ENCODE peak calls at places on chromosome X, in five cellular contexts. M is small intestine, Z is cardiac muscle cell, R is endothelial cell of umbilical vein, T is right lobe of liver. E is an unnamed sample.

GRCh38 chrX:123959281-123960063 is 2.0 kb upstream of the STAG2 start:
- DNase-seq in M (peak; percentile 37), Z (peak; percentile 54), T (peak; percentile 62), R (peak; percentile 35), E (peak; percentile 27)

GRCh38 chrX:49106930-49107329 is 16.6 kb downstream of the GPKOW start:
- DNase-seq in R (peak; percentile 44), Z (peak; percentile 58), M (peak; percentile 42), T (no peak), E (peak; percentile 38)

GRCh38 chrX:31178064-31178768 is 106.4 kb upstream of the FTHL17 start:
- DNase-seq in Z (no peak), M (no peak), R (no peak), T (no peak), E (no peak)

GRCh38 chrX:38474543-38474942 is 86.8 kb upstream of the TSPAN7 start:
- DNase-seq in Z (no peak), R (no peak), M (no peak), T (no peak), E (no peak)

GRCh38 chrX:151151668-151152267 is 24.6 kb upstream of the GPR50 start:
- DNase-seq in M (peak; percentile 40), T (no peak), R (peak; percentile 40), Z (peak; percentile 64), E (peak; percentile 66)

GRCh38 chrX:154516655-154517100 is 646 bp upstream of the FAM3A start:
- DNase-seq in M (peak; percentile 30), R (peak; percentile 64), T (no peak), Z (peak; percentile 92), E (peak; percentile 82)

GRCh38 chrX:54357414-54358377 is at the start of gene WNK3:
- DNase-seq in R (peak; percentile 69), Z (peak; percentile 91), M (peak; percentile 3), T (peak; percentile 83), E (peak; percentile 91)

GRCh38 chrX:13283968-13284914 is 35.6 kb downstream of the ATXN3L start:
- DNase-seq in R (peak; percentile 71), Z (peak; percentile 45), M (no peak), T (no peak), E (no peak)

GRCh38 chrX:30489323-30489722 is 88.2 kb downstream of the TASL start:
- DNase-seq in R (no peak), M (no peak), T (no peak), Z (no peak), E (no peak)

GRCh38 chrX:38154340-38154739 is 66.3 kb downstream of the SRPX start:
- DNase-seq in Z (no peak), R (no peak), T (no peak), M (peak; percentile 55), E (no peak)

GRCh38 chrX:14872355-14872754 is 514 bp downstream of the FANCB start:
- DNase-seq in R (no peak), T (no peak), M (no peak), Z (no peak), E (no peak)

GRCh38 chrX:17964871-17965270 is 103.8 kb upstream of the RAI2 start:
- DNase-seq in Z (no peak), T (no peak), R (no peak), M (no peak), E (no peak)

GRCh38 chrX:52420824-52421443 is 52.1 kb downstream of the XAGE2 start:
- DNase-seq in T (no peak), M (no peak), R (no peak), Z (peak; percentile 72), E (no peak)

GRCh38 chrX:22220941-22221340 is 51.8 kb upstream of the CBLL2 start:
- DNase-seq in Z (peak; percentile 18), T (no peak), M (no peak), R (peak; percentile 57), E (no peak)

GRCh38 chrX:3345281-3346081 is 971 bp downstream of the MXRA5 start:
- DNase-seq in M (peak; percentile 1), T (peak; percentile 56), Z (peak; percentile 66), R (no peak), E (peak; percentile 66)

GRCh38 chrX:7170903-7171302 is 22.9 kb upstream of the PUDP start:
- DNase-seq in Z (peak; percentile 13), R (peak; percentile 10), T (no peak), M (peak; percentile 4), E (peak; percentile 8)

GRCh38 chrX:33721927-33722326 is 410.2 kb downstream of the FAM47A start:
- DNase-seq in M (no peak), R (no peak), Z (no peak), T (no peak), E (no peak)

GRCh38 chrX:10177004-10177396 is 20.2 kb downstream of the CLCN4 start:
- DNase-seq in Z (no peak), M (no peak), T (no peak), R (no peak), E (no peak)

GRCh38 chrX:38807873-38808272 is 6.6 kb downstream of the MID1IP1 start:
- DNase-seq in M (no peak), R (no peak), T (no peak), Z (peak; percentile 41), E (no peak)

GRCh38 chrX:114930227-114930626 is 87.2 kb downstream of the IL13RA2 start:
- DNase-seq in R (no peak), M (no peak), T (no peak), Z (no peak), E (no peak)

GRCh38 chrX:101347859-101348451 is 587 bp downstream of the TIMM8A start:
- DNase-seq in M (peak; percentile 9), R (peak; percentile 22), Z (peak; percentile 39), T (no peak), E (peak; percentile 13)

GRCh38 chrX:13569479-13570244 is at the start of gene EGFL6:
- DNase-seq in R (no peak), Z (no peak), T (peak; percentile 15), M (no peak), E (peak; percentile 13)

GRCh38 chrX:79270401-79270800 is 96.7 kb downstream of the ITM2A start:
- DNase-seq in M (peak; percentile 34), R (peak; percentile 2), Z (peak; percentile 74), T (no peak), E (no peak)

GRCh38 chrX:22481436-22481835 is 208.7 kb downstream of the CBLL2 start:
- DNase-seq in Z (no peak), R (no peak), M (no peak), T (no peak), E (no peak)

GRCh38 chrX:42754582-42754981 is 23.4 kb downstream of the PPP1R2C start:
- DNase-seq in T (no peak), R (no peak), M (no peak), Z (no peak), E (no peak)

GRCh38 chrX:134622813-134623185 is 35.5 kb downstream of the PLAC1 start:
- DNase-seq in T (no peak), Z (peak; percentile 58), M (no peak), R (no peak), E (no peak)

GRCh38 chrX:38657562-38657961 is 96.2 kb downstream of the TSPAN7 start:
- DNase-seq in M (no peak), Z (no peak), R (no peak), T (no peak), E (no peak)

GRCh38 chrX:155888139-155888538 is 7.0 kb downstream of the VAMP7 start:
- DNase-seq in T (no peak), M (no peak), R (peak; percentile 54), Z (peak; percentile 72), E (peak; percentile 11)

DNA sequence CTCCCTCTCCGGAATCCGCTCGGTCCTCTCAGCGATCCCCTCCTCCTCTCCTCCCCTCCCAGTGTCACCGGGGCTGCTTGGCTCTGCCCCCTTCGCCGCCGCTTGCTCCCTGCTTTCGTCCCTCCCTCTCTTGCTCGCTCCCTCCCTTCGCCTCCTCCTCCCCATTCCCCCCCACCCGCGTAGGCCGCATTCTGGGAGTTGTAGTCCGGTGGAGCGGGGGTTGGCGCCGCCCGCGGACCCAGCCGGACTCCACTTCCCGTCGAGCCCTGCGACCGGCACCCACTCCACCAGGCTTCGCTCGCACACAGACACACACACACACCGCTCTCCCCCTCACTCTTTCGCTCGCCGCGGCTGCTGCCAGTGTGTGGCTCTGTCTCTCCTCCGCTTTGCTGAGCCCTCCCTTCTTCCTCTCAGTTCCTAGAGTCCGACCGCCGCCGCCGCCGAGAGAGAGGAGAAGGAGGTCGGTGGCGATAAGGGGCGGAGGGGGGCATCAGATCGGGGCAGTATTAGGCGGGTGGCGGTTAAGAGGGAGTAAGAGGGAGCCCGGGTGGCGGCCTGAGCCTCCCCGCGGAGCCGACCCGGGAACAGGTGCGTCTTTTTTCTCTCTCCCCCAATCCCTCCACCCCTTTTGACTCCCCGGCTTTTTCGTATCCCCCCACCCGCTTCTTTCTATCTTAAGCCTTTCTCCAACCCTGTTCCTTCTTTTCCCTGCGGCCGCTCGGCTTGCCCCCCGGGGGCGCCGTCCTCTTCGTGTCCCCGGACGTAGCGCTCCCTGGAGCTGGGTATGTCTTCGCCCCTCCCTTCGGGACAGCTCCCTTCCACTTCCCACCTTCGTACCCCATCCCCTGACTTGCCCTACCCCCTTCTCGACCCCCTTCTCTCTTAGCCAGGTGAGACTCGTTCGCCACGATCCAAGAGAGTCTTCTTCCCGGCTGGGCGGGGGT is at the start of gene BCORL1:
- DNase-seq in M (peak; percentile 88), R (peak; percentile 92), Z (peak; percentile 96), T (peak; percentile 91), E (peak; percentile 93)
- H3K4me3 ChIP-seq in M (peak within 1 kb of the TSS; percentile 55), R (peak within 1 kb of the TSS; percentile 51), Z (peak within 1 kb of the TSS; percentile 39), T (no peak within 1 kb of the TSS), E (peak within 1 kb of the TSS; percentile 42)

GRCh38 chrX:110213183-110213582 is 104.7 kb downstream of the AMMECR1 start:
- DNase-seq in Z (no peak), R (no peak), M (no peak), T (no peak), E (no peak)
- H3K4me1 ChIP-seq in Z (no peaks in the 10 kb centered on the region), R (peaks cover 21% of the 10 kb centered on the region), M (no peaks in the 10 kb centered on the region), T (no peaks in the 10 kb centered on the region), E (peaks cover 3% of the 10 kb centered on the region)

GRCh38 chrX:137747231-137747630 is 181.3 kb downstream of the ZIC3 start:
- DNase-seq in M (no peak), T (no peak), R (no peak), Z (no peak), E (no peak)
- H3K4me3 ChIP-seq in M (no peak overlapping the region), T (no peak overlapping the region), R (no peak overlapping the region), Z (no peak overlapping the region), E (no peak overlapping the region)

GRCh38 chrX:85243761-85244410 is at the start of the genes SATL1 and ZNF711:
- DNase-seq in Z (peak; percentile 61), T (peak; percentile 22), R (peak; percentile 61), M (peak; percentile 37), E (peak; percentile 85)

GRCh38 chrX:85243155-85243554 is 424 bp downstream of the SATL1 start:
- DNase-seq in M (no peak), T (no peak), R (no peak), Z (peak; percentile 3), E (no peak)

DNA sequence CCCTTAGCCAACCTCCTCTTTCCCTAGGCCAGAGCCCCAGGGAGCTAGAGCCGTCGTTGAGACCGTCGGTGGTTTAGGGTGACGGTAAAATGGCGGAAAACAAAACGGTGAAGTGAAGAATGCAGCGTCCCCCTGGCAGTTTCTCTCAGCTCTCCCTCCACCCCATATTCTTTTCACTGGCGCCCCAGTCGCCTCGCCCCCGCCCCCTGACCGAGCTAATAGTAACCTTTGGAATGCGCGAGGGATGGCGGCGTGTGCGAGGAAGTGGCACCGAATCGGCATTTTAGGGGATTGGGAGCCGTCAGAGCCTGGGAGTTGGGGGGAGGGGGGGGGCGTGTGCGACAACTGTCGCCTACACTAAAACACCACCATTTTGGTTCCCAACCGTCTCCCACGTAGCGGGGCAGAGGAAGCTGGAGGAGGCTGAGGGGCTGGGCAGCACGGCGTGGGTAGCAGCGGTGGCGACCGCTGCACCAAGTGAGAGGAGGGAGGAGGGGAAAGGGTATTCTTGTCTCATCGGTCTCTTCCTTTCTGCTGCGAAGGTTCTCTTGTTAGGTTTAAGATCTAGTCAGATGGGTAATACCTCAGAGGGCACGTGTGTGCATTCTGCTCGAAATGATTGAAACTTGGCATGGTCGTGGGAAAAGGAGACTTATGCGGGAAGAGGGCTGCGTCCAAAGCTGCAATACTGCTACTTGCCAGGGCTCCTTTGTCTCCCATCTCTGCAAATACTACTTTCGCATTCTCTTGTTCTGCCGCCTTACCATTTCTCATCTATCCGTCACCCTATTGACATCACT is 820 bp downstream of the ZNF711 start:
- DNase-seq in T (peak; percentile 9), M (peak; percentile 7), Z (peak; percentile 24), R (peak; percentile 30), E (peak; percentile 29)
- H3K4me1 ChIP-seq in T (no peaks in the 10 kb centered on the region), M (no peaks in the 10 kb centered on the region), Z (peaks cover 4% of the 10 kb centered on the region), R (no peaks in the 10 kb centered on the region), E (no peaks in the 10 kb centered on the region)

E was measured in hepatocyte.